ENCODE peak calls at places on chromosome 17, in seven cellular contexts. T is left ventricle myocardium inferior, Y is left lung, S is colonic mucosa, L is prostate gland, N is GM12878, H is body of pancreas. C is an unnamed sample.

GRCh38 chr17:29589524-29590260 is at the start of gene GIT1:
- DNase-seq in H (peak; percentile 88), Y (peak; percentile 98), S (peak; percentile 84), N (no peak), L (peak; percentile 85), T (peak; percentile 89), C (peak; percentile 83)

GRCh38 chr17:2059125-2059836 is 4.4 kb downstream of the HIC1 start:
- DNase-seq in H (no peak), S (no peak), Y (peak; percentile 79), L (no peak), N (no peak), T (no peak), C (no peak)

GRCh38 chr17:37752482-37752881 is 7.6 kb upstream of the HNF1B start:
- DNase-seq in T (no peak), S (no peak), L (no peak), Y (no peak), N (no peak), H (no peak), C (no peak)

GRCh38 chr17:74521701-74522201 is 9.5 kb downstream of the CD300LB start:
- DNase-seq in S (peak; percentile 18), L (no peak), Y (no peak), T (no peak), N (no peak), H (no peak), C (no peak)

GRCh38 chr17:47208744-47209488 is at the start of gene MYL4:
- DNase-seq in S (no peak), Y (no peak), L (no peak), H (no peak), N (no peak), T (no peak), C (no peak)

GRCh38 chr17:34740936-34741515 is 161.6 kb downstream of the TMEM132E start:
- DNase-seq in S (no peak), N (no peak), H (no peak), L (no peak), T (no peak), Y (no peak), C (no peak)

GRCh38 chr17:33209671-33210070 is 83.4 kb downstream of the ASIC2 start:
- DNase-seq in H (no peak), N (no peak), Y (no peak), T (no peak), S (no peak), L (no peak), C (no peak)

GRCh38 chr17:31413871-31414589 is 22.6 kb downstream of the RAB11FIP4 start:
- DNase-seq in H (no peak), L (no peak), N (no peak), S (no peak), T (no peak), Y (no peak), C (no peak)

GRCh38 chr17:5485270-5486205 is at the start of gene DERL2:
- DNase-seq in N (no peak), Y (no peak), S (peak; percentile 39), T (no peak), H (no peak), L (peak; percentile 7), C (no peak)

GRCh38 chr17:44792276-44792675 is 33.5 kb downstream of the ADAM11 start:
- DNase-seq in T (no peak), Y (no peak), S (no peak), L (no peak), N (no peak), H (no peak), C (no peak)

GRCh38 chr17:18107971-18108370 is 585 bp upstream of the MYO15A start:
- DNase-seq in S (no peak), T (no peak), L (no peak), N (no peak), H (no peak), Y (no peak), C (no peak)

GRCh38 chr17:34319087-34319486 is at the start of gene CCL8:
- DNase-seq in Y (no peak), H (no peak), N (no peak), S (no peak), T (no peak), L (no peak), C (no peak)

GRCh38 chr17:65220732-65221131 is 83.6 kb downstream of the RGS9 start:
- DNase-seq in S (no peak), T (no peak), Y (no peak), L (no peak), H (no peak), N (no peak), C (no peak)

GRCh38 chr17:49297141-49297540 is 64.9 kb downstream of the ZNF652 start:
- DNase-seq in T (no peak), H (no peak), N (no peak), L (no peak), Y (no peak), S (peak; percentile 22), C (no peak)

GRCh38 chr17:70871180-70871818 is 702.0 kb downstream of the KCNJ2 start:
- DNase-seq in T (no peak), L (no peak), H (no peak), N (no peak), S (no peak), Y (no peak), C (no peak)

GRCh38 chr17:67620088-67620487 is 97.6 kb upstream of the NOL11 start:
- DNase-seq in L (no peak), S (no peak), N (no peak), Y (no peak), T (no peak), H (no peak), C (no peak)

GRCh38 chr17:65433592-65433991 is 127.9 kb downstream of the AXIN2 start:
- DNase-seq in Y (no peak), L (no peak), T (no peak), S (no peak), H (no peak), N (no peak), C (no peak)

GRCh38 chr17:8739104-8739503 is 5.5 kb downstream of the CCDC42 start:
- DNase-seq in S (no peak), Y (no peak), H (no peak), T (no peak), N (no peak), L (no peak), C (no peak)

GRCh38 chr17:50225693-50226092 is 24.3 kb upstream of the COL1A1 start:
- DNase-seq in T (no peak), Y (no peak), S (no peak), L (no peak), N (no peak), H (no peak), C (no peak)

GRCh38 chr17:68564415-68565111 is 36.6 kb downstream of the FAM20A start:
- DNase-seq in N (no peak), T (no peak), Y (no peak), H (no peak), L (no peak), S (no peak), C (no peak)

GRCh38 chr17:17362531-17362930 is 59.4 kb downstream of the NT5M start:
- DNase-seq in Y (peak; percentile 39), S (no peak), L (no peak), T (no peak), H (no peak), N (no peak), C (no peak)

GRCh38 chr17:45639297-45639849 is 144.7 kb upstream of the CRHR1 start:
- DNase-seq in S (no peak), T (no peak), L (no peak), Y (no peak), H (no peak), N (no peak), C (no peak)

GRCh38 chr17:73369126-73369525 is 57.3 kb upstream of the CDC42EP4 start:
- DNase-seq in H (peak; percentile 65), T (peak; percentile 63), N (no peak), L (no peak), Y (peak; percentile 59), S (no peak), C (no peak)

GRCh38 chr17:37650419-37651003 is 7.3 kb upstream of the DDX52 start:
- DNase-seq in Y (no peak), H (peak; percentile 38), L (no peak), T (no peak), S (peak; percentile 44), N (no peak), C (no peak)

GRCh38 chr17:67187927-67188326 is 57.1 kb downstream of the HELZ start:
- DNase-seq in N (no peak), T (no peak), S (no peak), L (no peak), H (no peak), Y (no peak), C (no peak)

GRCh38 chr17:7261377-7262191 is 694 bp downstream of the CLDN7 start:
- DNase-seq in N (no peak), S (no peak), T (no peak), H (peak; percentile 47), Y (peak; percentile 82), L (no peak), C (no peak)

GRCh38 chr17:2782030-2782429 is 14.2 kb upstream of the RAP1GAP2 start:
- DNase-seq in H (no peak), N (no peak), S (no peak), T (no peak), Y (no peak), L (no peak), C (no peak)

GRCh38 chr17:13594762-13595697 is 6.7 kb downstream of the HS3ST3A1 start:
- DNase-seq in S (peak; percentile 83), T (peak; percentile 27), H (peak; percentile 76), N (peak; percentile 2), Y (no peak), L (peak; percentile 75), C (peak; percentile 72)

GRCh38 chr17:51152766-51153209 is 571 bp upstream of the NME1 start:
- DNase-seq in Y (no peak), T (no peak), L (no peak), S (peak; percentile 26), H (no peak), N (no peak), C (no peak)

GRCh38 chr17:79577485-79578187 is 33.2 kb downstream of the RBFOX3 start:
- DNase-seq in N (no peak), L (no peak), T (no peak), H (no peak), S (no peak), Y (no peak), C (no peak)
- H3K9me3 ChIP-seq in N (no peaks in the 10 kb centered on the region), L (no peaks in the 10 kb centered on the region), T (peaks cover 10% of the 10 kb centered on the region), H (no peaks in the 10 kb centered on the region), S (no peaks in the 10 kb centered on the region), Y (no peaks in the 10 kb centered on the region), C (no peaks in the 10 kb centered on the region)

GRCh38 chr17:38922538-38923291 is 2.7 kb upstream of the LASP1NB start:
- DNase-seq in L (peak; percentile 58), S (peak; percentile 81), T (no peak), H (peak; percentile 66), Y (peak; percentile 43), N (no peak), C (no peak)
- H3K9me3 ChIP-seq in L (no peaks in the 10 kb centered on the region), S (no peaks in the 10 kb centered on the region), T (no peaks in the 10 kb centered on the region), H (no peaks in the 10 kb centered on the region), Y (no peaks in the 10 kb centered on the region), N (no peaks in the 10 kb centered on the region), C (no peaks in the 10 kb centered on the region)

DNA sequence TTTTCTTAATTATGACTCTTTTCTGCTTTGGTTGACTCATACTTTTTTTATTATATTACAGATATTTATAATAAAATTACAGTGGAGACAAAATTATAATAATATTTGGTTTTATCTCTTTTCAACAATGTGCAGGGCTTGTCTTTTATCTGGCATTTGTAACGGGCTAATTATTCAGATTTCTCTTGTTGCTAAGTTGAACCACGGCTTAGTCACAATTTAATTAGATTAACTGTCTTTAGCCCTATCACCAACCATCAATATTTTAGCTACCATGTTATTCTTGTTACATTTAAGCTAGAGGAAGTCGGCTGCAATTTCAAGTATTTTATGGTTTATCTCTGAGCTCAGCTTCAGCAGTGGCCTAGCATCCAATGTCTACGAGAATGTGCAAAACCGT is 798.9 kb upstream of the CA10 start:
- DNase-seq in N (no peak), H (no peak), L (no peak), T (no peak), S (no peak), Y (no peak), C (no peak)
- H3K9me3 ChIP-seq in N (no peaks in the 10 kb centered on the region), H (no peaks in the 10 kb centered on the region), L (no peaks in the 10 kb centered on the region), T (no peaks in the 10 kb centered on the region), S (no peaks in the 10 kb centered on the region), Y (peaks cover 2% of the 10 kb centered on the region), C (no peaks in the 10 kb centered on the region)

GRCh38 chr17:56925088-56925487 is 11.2 kb upstream of the TRIM25 start:
- DNase-seq in H (no peak), Y (no peak), L (no peak), T (no peak), S (no peak), N (no peak), C (no peak)
- H3K9me3 ChIP-seq in H (no peaks in the 10 kb centered on the region), Y (peaks cover 13% of the 10 kb centered on the region), L (no peaks in the 10 kb centered on the region), T (peaks cover 9% of the 10 kb centered on the region), S (no peaks in the 10 kb centered on the region), N (peaks cover 2% of the 10 kb centered on the region), C (no peaks in the 10 kb centered on the region)

C was measured in T-helper 17 cell.